ENCODE peak calls at places on chromosomes 12 and 14, in ten cellular contexts. T is HuH-7.5; Y is occipital lobe; H is cardiac muscle cell; F is activated gamma-delta T cell; A is amniotic stem cell; X is stimulated activated CD4-positive, alpha-beta T cell treated with anti-CD3 and anti-CD28 coated beads, Interleukin-12 subunit alpha, Interleukin-12 subunit beta, amount 100 ng/mL, for 48 hours; D is NCI-H1092; N is ELR; L is HEK293T. P is an unnamed sample.

GRCh38 chr14:91067186-91067585 is 6.7 kb upstream of the RPS6KA5 start:
- DNase-seq in T (no peak), Y (no peak), H (no peak), F (no peak), A (no peak), X (no peak), D (no peak), N (no peak), L (no peak), P (no peak)

GRCh38 chr12:58814036-58814435 is 106.3 kb downstream of the LRIG3 start:
- DNase-seq in T (no peak), Y (no peak), H (peak), F (no peak), A (no peak), X (no peak), D (no peak), N (no peak), L (no peak), P (no peak)

GRCh38 chr12:103705927-103706326 is 118.9 kb downstream of the STAB2 start:
- DNase-seq in T (peak), Y (no peak), H (no peak), F (no peak), A (no peak), X (no peak), D (no peak), N (peak), L (peak), P (no peak)

GRCh38 chr14:101982621-101983020 is 18.2 kb downstream of the DYNC1H1 start:
- DNase-seq in T (no peak), Y (no peak), H (no peak), F (no peak), A (no peak), X (no peak), D (no peak), N (no peak), L (no peak), P (no peak)

GRCh38 chr12:55707841-55708694 is at the start of gene ITGA7:
- DNase-seq in T (peak), Y (peak), H (peak), F (peak), A (no peak), X (no peak), D (peak), N (peak), L (peak), P (no peak)

GRCh38 chr12:3308063-3308462 is 182.9 kb upstream of the PRMT8 start:
- DNase-seq in T (no peak), Y (no peak), H (no peak), F (no peak), A (no peak), X (no peak), D (no peak), N (no peak), L (no peak), P (no peak)

GRCh38 chr12:125983094-125983783 is 918.0 kb downstream of the AACS start:
- DNase-seq in T (peak), Y (no peak), H (peak), F (no peak), A (no peak), X (no peak), D (no peak), N (no peak), L (peak), P (no peak)

GRCh38 chr14:53850714-53851296 is 105.8 kb downstream of the BMP4 start:
- DNase-seq in T (no peak), Y (no peak), H (no peak), F (no peak), A (peak), X (no peak), D (no peak), N (peak), L (no peak), P (no peak)

GRCh38 chr14:72588521-72588920 is 305.4 kb downstream of the DPF3 start:
- DNase-seq in T (no peak), Y (no peak), H (no peak), F (no peak), A (no peak), X (no peak), D (no peak), N (no peak), L (no peak), P (no peak)

GRCh38 chr12:64890873-64891468 is 66.5 kb downstream of the TBC1D30 start:
- DNase-seq in T (peak), Y (no peak), H (peak), F (no peak), A (peak), X (peak), D (peak), N (peak), L (peak), P (no peak)

GRCh38 chr12:131133015-131133905 is 179.6 kb downstream of the ADGRD1 start:
- DNase-seq in T (no peak), Y (no peak), H (no peak), F (no peak), A (no peak), X (no peak), D (no peak), N (no peak), L (no peak), P (no peak)

GRCh38 chr12:87660987-87661769 is 368.0 kb downstream of the C12orf50 start:
- DNase-seq in T (no peak), Y (no peak), H (no peak), F (no peak), A (no peak), X (no peak), D (no peak), N (no peak), L (no peak), P (no peak)

GRCh38 chr14:60328588-60328987 is 79.6 kb downstream of the PPM1A start:
- DNase-seq in T (no peak), Y (no peak), H (peak), F (no peak), A (no peak), X (no peak), D (peak), N (no peak), L (no peak), P (no peak)

GRCh38 chr12:26978801-26979200 is 35.4 kb downstream of the TM7SF3 start:
- DNase-seq in T (no peak), Y (no peak), H (no peak), F (no peak), A (no peak), X (no peak), D (no peak), N (no peak), L (no peak), P (no peak)

GRCh38 chr14:21068521-21069387 is 1.4 kb upstream of the ARHGEF40 start:
- DNase-seq in T (peak), Y (peak), H (peak), F (no peak), A (peak), X (peak), D (peak), N (peak), L (peak), P (no peak)

P was measured in cortex of kidney.